ENCODE peak calls at places on chromosomes 11 and 22, in four cellular contexts. One of them, this sample, is unnamed.

GRCh38 chr11:32215157-32215556 is 124.3 kb downstream of the RCN1 start:
- DNase-seq in epithelial cell of esophagus: no peak
- DNase-seq in fibroblast of lung: no peak
- DNase-seq in astrocyte of the spinal cord: no peak
- DNase-seq in this sample: no peak

GRCh38 chr22:37014835-37015586 is 4.2 kb downstream of the TST start:
- DNase-seq in epithelial cell of esophagus: no peak
- DNase-seq in fibroblast of lung: no peak
- DNase-seq in astrocyte of the spinal cord: no peak
- DNase-seq in this sample: no peak

GRCh38 chr11:19498986-19499669 is 213.5 kb upstream of the NAV2 start:
- DNase-seq in fibroblast of lung: peak; percentile 59
- DNase-seq in astrocyte of the spinal cord: peak; percentile 22
- DNase-seq in epithelial cell of esophagus: peak; percentile 15
- DNase-seq in this sample: no peak

GRCh38 chr11:43774786-43775185 is 94.2 kb downstream of the HSD17B12 start:
- DNase-seq in epithelial cell of esophagus: no peak
- DNase-seq in fibroblast of lung: no peak
- DNase-seq in astrocyte of the spinal cord: no peak
- DNase-seq in this sample: no peak

GRCh38 chr11:19975414-19975990 is 184.8 kb downstream of the DBX1 start:
- DNase-seq in astrocyte of the spinal cord: no peak
- DNase-seq in fibroblast of lung: no peak
- DNase-seq in epithelial cell of esophagus: no peak
- DNase-seq in this sample: no peak

GRCh38 chr22:32620992-32621391 is 146.4 kb downstream of the FBXO7 start:
- DNase-seq in astrocyte of the spinal cord: no peak
- DNase-seq in epithelial cell of esophagus: no peak
- DNase-seq in fibroblast of lung: no peak
- DNase-seq in this sample: no peak

GRCh38 chr11:104968856-104969776 is 742 bp upstream of the CASP4 start:
- DNase-seq in epithelial cell of esophagus: no peak
- DNase-seq in fibroblast of lung: peak; percentile 4
- DNase-seq in astrocyte of the spinal cord: no peak
- DNase-seq in this sample: no peak

GRCh38 chr11:73236879-73237278 is 18.8 kb downstream of the P2RY2 start:
- DNase-seq in astrocyte of the spinal cord: no peak
- DNase-seq in epithelial cell of esophagus: peak; percentile 66
- DNase-seq in fibroblast of lung: no peak
- DNase-seq in this sample: no peak

GRCh38 chr11:65553301-65554001 is 4.7 kb downstream of the LTBP3 start:
- DNase-seq in astrocyte of the spinal cord: no peak
- DNase-seq in epithelial cell of esophagus: no peak
- DNase-seq in fibroblast of lung: no peak
- DNase-seq in this sample: no peak
- H3K4me3 ChIP-seq in astrocyte of the spinal cord: no peak overlapping the region
- H3K4me3 ChIP-seq in epithelial cell of esophagus: no peak overlapping the region
- H3K4me3 ChIP-seq in fibroblast of lung: no peak overlapping the region
- H3K4me3 ChIP-seq in this sample: no peak overlapping the region

DNA sequence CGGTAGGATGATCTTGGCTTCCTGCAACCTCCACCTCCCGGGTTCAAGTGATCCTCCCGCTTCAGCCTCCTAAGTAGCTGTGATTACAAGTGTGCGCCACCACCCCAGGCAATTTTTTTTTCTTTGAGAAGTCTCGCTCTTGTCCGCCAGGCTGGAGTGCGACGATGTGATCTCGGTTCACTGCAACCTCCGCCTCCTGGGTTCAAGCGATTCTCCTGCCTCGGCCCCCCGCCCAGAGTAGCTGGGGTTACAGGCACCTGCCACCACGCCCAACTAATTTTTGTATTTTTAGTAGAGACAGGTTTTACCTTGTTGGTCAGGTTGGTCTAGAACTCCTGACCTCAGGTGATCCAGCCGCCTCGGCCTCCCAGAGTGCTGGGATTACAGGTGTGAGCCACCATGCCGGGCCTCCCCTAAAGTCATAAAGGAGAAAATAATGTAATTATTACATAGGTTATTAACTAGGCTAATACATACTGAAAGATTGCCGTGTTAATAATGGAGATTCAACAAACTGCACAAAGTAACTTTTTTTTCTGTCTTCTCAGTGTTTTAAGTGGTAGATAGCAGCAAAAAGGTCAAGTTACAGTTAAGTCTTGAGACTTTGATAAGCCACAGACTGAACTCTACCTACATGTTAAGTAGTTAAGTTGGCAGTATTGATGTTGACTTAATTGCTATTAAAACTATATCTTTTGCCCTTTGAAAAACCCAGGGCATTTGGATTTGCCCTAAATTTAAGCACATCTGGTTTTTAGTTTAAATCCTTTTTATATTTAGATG is 3.9 kb downstream of the CAPRIN1 start:
- DNase-seq in fibroblast of lung: no peak
- DNase-seq in astrocyte of the spinal cord: no peak
- DNase-seq in epithelial cell of esophagus: no peak
- DNase-seq in this sample: no peak
- H3K4me3 ChIP-seq in fibroblast of lung: peak overlapping the region; percentile 1
- H3K4me3 ChIP-seq in astrocyte of the spinal cord: no peak overlapping the region
- H3K4me3 ChIP-seq in epithelial cell of esophagus: no peak overlapping the region
- H3K4me3 ChIP-seq in this sample: no peak overlapping the region

GRCh38 chr11:122721964-122722266 is 66.4 kb downstream of the UBASH3B start:
- DNase-seq in astrocyte of the spinal cord: peak; percentile 94
- DNase-seq in epithelial cell of esophagus: peak; percentile 73
- DNase-seq in fibroblast of lung: peak; percentile 87
- DNase-seq in this sample: no peak
- H3K4me3 ChIP-seq in astrocyte of the spinal cord: no peak overlapping the region
- H3K4me3 ChIP-seq in epithelial cell of esophagus: no peak overlapping the region
- H3K4me3 ChIP-seq in fibroblast of lung: no peak overlapping the region
- H3K4me3 ChIP-seq in this sample: no peak overlapping the region

GRCh38 chr22:27545071-27545470 is 256.5 kb downstream of the MN1 start:
- DNase-seq in epithelial cell of esophagus: no peak
- DNase-seq in fibroblast of lung: no peak
- DNase-seq in astrocyte of the spinal cord: no peak
- DNase-seq in this sample: no peak
- H3K4me3 ChIP-seq in epithelial cell of esophagus: no peak overlapping the region
- H3K4me3 ChIP-seq in fibroblast of lung: no peak overlapping the region
- H3K4me3 ChIP-seq in astrocyte of the spinal cord: no peak overlapping the region
- H3K4me3 ChIP-seq in this sample: no peak overlapping the region

DNA sequence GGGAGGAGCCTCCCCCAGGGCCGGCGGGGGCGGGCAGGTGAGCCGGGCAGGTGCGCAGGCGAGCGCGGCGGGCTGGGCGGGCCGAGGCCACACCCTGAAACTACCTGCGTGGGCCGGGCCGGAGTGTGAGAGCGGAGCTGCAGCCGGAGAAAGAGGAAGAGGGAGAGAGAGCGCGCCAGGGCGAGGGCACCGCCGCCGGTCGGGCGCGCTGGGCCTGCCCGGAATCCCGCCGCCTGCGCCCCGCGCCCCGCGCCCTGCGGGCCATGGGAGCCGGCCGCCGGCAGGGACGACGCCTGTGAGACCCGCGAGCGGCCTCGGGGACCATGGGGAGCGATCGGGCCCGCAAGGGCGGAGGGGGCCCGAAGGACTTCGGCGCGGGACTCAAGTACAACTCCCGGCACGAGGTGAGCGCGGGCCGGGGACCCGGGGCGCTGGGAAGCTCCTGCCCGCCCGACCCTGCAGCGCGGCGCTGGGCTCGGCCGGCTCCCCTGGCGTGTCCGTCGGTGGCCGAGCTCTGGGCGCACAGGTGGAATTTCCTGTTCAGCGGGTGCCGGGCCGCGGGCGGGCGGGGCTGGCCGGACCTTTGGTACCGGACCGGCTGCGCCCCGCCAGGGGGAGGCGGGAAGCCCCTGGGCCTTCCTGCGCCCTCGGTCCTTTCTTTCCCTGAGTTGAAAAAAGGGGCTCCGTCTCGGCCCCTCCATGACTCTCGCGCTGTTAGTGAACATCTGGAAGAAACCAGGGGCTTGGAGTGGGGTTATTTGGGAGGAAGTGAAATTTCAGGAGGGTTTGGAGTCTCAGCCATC is at the start of gene ST14:
- DNase-seq in fibroblast of lung: no peak
- DNase-seq in epithelial cell of esophagus: peak; percentile 85
- DNase-seq in astrocyte of the spinal cord: no peak
- DNase-seq in this sample: no peak
- H3K4me3 ChIP-seq in fibroblast of lung: peak within 1 kb of the TSS; percentile 25
- H3K4me3 ChIP-seq in epithelial cell of esophagus: peak within 1 kb of the TSS; percentile 86
- H3K4me3 ChIP-seq in astrocyte of the spinal cord: no peak within 1 kb of the TSS
- H3K4me3 ChIP-seq in this sample: peak within 1 kb of the TSS; percentile 15

GRCh38 chr11:30143098-30143705 is 87.6 kb upstream of the FSHB start:
- DNase-seq in fibroblast of lung: peak; percentile 4
- DNase-seq in epithelial cell of esophagus: peak; percentile 39
- DNase-seq in astrocyte of the spinal cord: peak; percentile 29
- DNase-seq in this sample: peak; percentile 13
- H3K4me3 ChIP-seq in fibroblast of lung: no peak overlapping the region
- H3K4me3 ChIP-seq in epithelial cell of esophagus: no peak overlapping the region
- H3K4me3 ChIP-seq in astrocyte of the spinal cord: no peak overlapping the region
- H3K4me3 ChIP-seq in this sample: no peak overlapping the region

DNA sequence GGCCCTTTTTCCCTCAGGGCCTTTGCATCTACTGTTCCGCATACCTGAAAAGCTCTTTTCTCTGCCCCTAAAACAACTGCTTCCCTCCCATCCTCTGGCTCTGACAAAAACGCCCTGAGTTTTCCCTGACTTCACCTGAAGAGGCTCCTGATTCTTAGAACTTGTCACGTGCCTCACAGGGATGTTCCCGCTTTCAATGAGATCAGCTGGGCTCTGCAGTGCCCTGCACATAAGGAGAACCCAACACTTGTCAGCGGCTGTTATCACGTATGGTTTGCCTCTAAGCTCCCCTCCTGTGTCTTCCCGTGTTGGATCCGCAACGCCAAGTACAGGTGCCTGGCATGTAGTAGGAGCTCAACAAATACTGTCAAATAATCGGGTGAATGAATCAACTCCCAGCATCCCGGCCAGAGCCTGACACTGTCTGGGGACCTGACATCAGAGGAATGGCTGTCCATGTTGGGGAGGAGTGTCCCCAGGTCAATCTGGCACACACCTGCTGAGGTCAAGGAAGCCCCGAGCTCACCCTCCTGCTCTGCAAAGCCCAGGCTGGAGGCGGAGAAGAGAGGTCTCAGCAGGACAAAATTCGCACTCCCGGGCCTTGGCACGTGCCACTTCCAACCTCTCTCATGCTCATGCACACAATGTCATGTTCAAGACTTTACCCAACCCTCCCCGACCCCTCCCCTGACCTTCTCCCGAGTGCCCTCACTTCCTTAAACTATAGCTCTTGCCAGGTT is 4.2 kb upstream of the GRK2 start:
- DNase-seq in epithelial cell of esophagus: no peak
- DNase-seq in fibroblast of lung: no peak
- DNase-seq in astrocyte of the spinal cord: no peak
- DNase-seq in this sample: no peak
- H3K4me3 ChIP-seq in epithelial cell of esophagus: no peak overlapping the region
- H3K4me3 ChIP-seq in fibroblast of lung: no peak overlapping the region
- H3K4me3 ChIP-seq in astrocyte of the spinal cord: no peak overlapping the region
- H3K4me3 ChIP-seq in this sample: no peak overlapping the region

GRCh38 chr11:61061081-61061826 is 41.0 kb upstream of the CD5 start:
- DNase-seq in astrocyte of the spinal cord: peak; percentile 17
- DNase-seq in fibroblast of lung: peak; percentile 30
- DNase-seq in epithelial cell of esophagus: peak; percentile 77
- DNase-seq in this sample: peak; percentile 88
- H3K4me3 ChIP-seq in astrocyte of the spinal cord: no peak overlapping the region
- H3K4me3 ChIP-seq in fibroblast of lung: no peak overlapping the region
- H3K4me3 ChIP-seq in epithelial cell of esophagus: no peak overlapping the region
- H3K4me3 ChIP-seq in this sample: peak overlapping the region; percentile 3

DNA sequence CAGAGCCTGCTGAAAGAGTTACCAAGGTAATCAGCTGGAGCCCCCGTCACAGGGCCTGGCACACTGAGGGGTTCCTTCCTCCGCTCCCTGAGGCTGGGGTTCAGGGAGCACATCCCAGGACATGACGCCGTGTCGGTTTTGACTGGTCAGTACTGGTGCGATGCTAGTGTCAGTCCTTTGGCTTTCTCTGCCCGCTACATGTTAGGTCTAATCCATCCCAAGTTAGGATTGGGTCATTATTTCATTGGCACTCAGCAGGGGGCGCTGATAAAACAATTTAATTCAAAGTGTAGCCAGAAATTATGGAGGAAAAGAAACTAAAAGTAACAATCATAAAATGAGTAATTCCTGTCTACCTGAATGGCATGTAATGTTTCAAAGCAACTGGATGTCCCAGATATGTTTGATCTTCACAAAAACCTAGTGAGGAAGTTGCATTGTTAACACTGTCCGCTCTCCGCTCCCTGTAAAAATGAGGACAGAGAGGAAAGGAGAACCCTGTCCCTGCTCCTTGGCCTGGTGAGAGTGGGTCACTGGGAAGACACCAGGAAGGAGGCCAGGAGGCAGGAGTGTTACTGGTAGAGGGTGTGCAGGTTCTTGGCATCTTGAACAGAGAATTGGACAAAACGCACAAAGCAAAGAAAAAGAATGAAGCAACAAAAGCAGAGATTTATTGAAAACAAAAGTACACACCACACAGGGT is 27.1 kb downstream of the TSKU start:
- DNase-seq in fibroblast of lung: no peak
- DNase-seq in epithelial cell of esophagus: peak; percentile 47
- DNase-seq in astrocyte of the spinal cord: no peak
- DNase-seq in this sample: no peak
- H3K4me3 ChIP-seq in fibroblast of lung: no peak overlapping the region
- H3K4me3 ChIP-seq in epithelial cell of esophagus: no peak overlapping the region
- H3K4me3 ChIP-seq in astrocyte of the spinal cord: no peak overlapping the region
- H3K4me3 ChIP-seq in this sample: no peak overlapping the region

GRCh38 chr11:6601041-6601461 is 2.4 kb downstream of the RRP8 start:
- DNase-seq in fibroblast of lung: no peak
- DNase-seq in epithelial cell of esophagus: no peak
- DNase-seq in astrocyte of the spinal cord: no peak
- DNase-seq in this sample: no peak
- H3K4me3 ChIP-seq in fibroblast of lung: no peak overlapping the region
- H3K4me3 ChIP-seq in epithelial cell of esophagus: no peak overlapping the region
- H3K4me3 ChIP-seq in astrocyte of the spinal cord: no peak overlapping the region
- H3K4me3 ChIP-seq in this sample: no peak overlapping the region

This sample was measured in GM12864.